ENCODE peak calls at places on chromosomes 2 and 18, in eight cellular contexts. K, I, U, B, V, L, H and J are unnamed samples.

GRCh38 chr2:157692768-157693167 is 64.1 kb upstream of the ACVR1C start:
- DNase-seq in K (no peak), I (peak; percentile 77), U (no peak), B (no peak), V (peak; percentile 45), L (peak; percentile 89), H (no peak), J (peak; percentile 83)

GRCh38 chr2:171999125-171999524 is 628 bp upstream of the METAP1D start:
- DNase-seq in K (peak; percentile 8), I (no peak), U (no peak), B (no peak), V (no peak), L (no peak), H (no peak), J (no peak)

GRCh38 chr2:106885326-106885725 is 641 bp downstream of the ST6GAL2 start:
- DNase-seq in K (no peak), I (peak; percentile 5), U (no peak), B (no peak), V (no peak), L (no peak), H (no peak), J (no peak)

GRCh38 chr2:234240917-234241316 is 190.4 kb downstream of the SPP2 start:
- DNase-seq in K (no peak), I (peak; percentile 25), U (no peak), B (no peak), V (peak; percentile 31), L (peak; percentile 56), H (no peak), J (no peak)

GRCh38 chr18:37476182-37476581 is 89.4 kb downstream of the CELF4 start:
- DNase-seq in K (peak; percentile 35), I (peak; percentile 54), U (peak; percentile 49), B (no peak), V (no peak), L (no peak), H (peak; percentile 15), J (no peak)

GRCh38 chr2:98822301-98823164 is 91.6 kb upstream of the MGAT4A start:
- DNase-seq in K (no peak), I (no peak), U (no peak), B (no peak), V (no peak), L (peak; percentile 18), H (peak; percentile 44), J (no peak)

GRCh38 chr2:7510353-7510752 is 593.1 kb downstream of the RNF144A start:
- DNase-seq in K (no peak), I (no peak), U (no peak), B (no peak), V (no peak), L (no peak), H (no peak), J (no peak)

GRCh38 chr18:12102136-12102842 is 8.6 kb downstream of the ANKRD62 start:
- DNase-seq in K (no peak), I (no peak), U (no peak), B (no peak), V (no peak), L (no peak), H (no peak), J (no peak)

GRCh38 chr18:2406544-2406943 is 164.8 kb downstream of the METTL4 start:
- DNase-seq in K (no peak), I (peak; percentile 20), U (peak; percentile 44), B (no peak), V (no peak), L (no peak), H (no peak), J (peak; percentile 24)

GRCh38 chr2:197993830-197994229 is 189.4 kb downstream of the PLCL1 start:
- DNase-seq in K (no peak), I (peak; percentile 12), U (no peak), B (no peak), V (peak; percentile 10), L (peak; percentile 36), H (no peak), J (no peak)

GRCh38 chr18:23377669-23378469 is 75.2 kb upstream of the RIOK3 start:
- DNase-seq in K (no peak), I (peak; percentile 69), U (peak; percentile 59), B (peak; percentile 21), V (peak; percentile 63), L (peak; percentile 91), H (no peak), J (peak; percentile 69)

GRCh38 chr2:198100323-198100722 is 295.9 kb downstream of the PLCL1 start:
- DNase-seq in K (no peak), I (no peak), U (peak; percentile 9), B (no peak), V (peak; percentile 23), L (peak; percentile 61), H (no peak), J (no peak)

GRCh38 chr2:53210538-53210937 is 557.1 kb upstream of the CHAC2 start:
- DNase-seq in K (peak; percentile 5), I (no peak), U (peak; percentile 9), B (no peak), V (no peak), L (peak; percentile 2), H (no peak), J (no peak)

GRCh38 chr2:236790991-236791390 is 221.4 kb downstream of the ACKR3 start:
- DNase-seq in K (no peak), I (no peak), U (no peak), B (no peak), V (no peak), L (no peak), H (no peak), J (no peak)

GRCh38 chr18:26327062-26327461 is 100.8 kb downstream of the TAF4B start:
- DNase-seq in K (no peak), I (no peak), U (no peak), B (no peak), V (no peak), L (no peak), H (no peak), J (no peak)